ENCODE peak calls at places on chromosomes 11 and 22, in nine cellular contexts. One of them, this sample, is unnamed. For H3K27me3, the result is how much of the 10 kb centered on the place peaks cover.

GRCh38 chr11:131895865-131896264 is 525.5 kb downstream of the NTM start:
- DNase-seq in adrenal gland: no peak
- DNase-seq in HCT116: no peak
- DNase-seq in naive thymus-derived CD4-positive, alpha-beta T cell: no peak
- DNase-seq in fibroblast of lung: no peak
- DNase-seq in stomach: no peak
- DNase-seq in cardiac muscle cell: no peak
- DNase-seq in upper lobe of right lung: no peak
- DNase-seq in CD4-positive, alpha-beta T cell: no peak
- DNase-seq in this sample: no peak

GRCh38 chr11:65060913-65061408 is 2.6 kb upstream of the NAALADL1 start:
- DNase-seq in cardiac muscle cell: peak
- DNase-seq in HCT116: no peak
- DNase-seq in naive thymus-derived CD4-positive, alpha-beta T cell: no peak
- DNase-seq in upper lobe of right lung: no peak
- DNase-seq in adrenal gland: peak
- DNase-seq in fibroblast of lung: peak
- DNase-seq in stomach: no peak
- DNase-seq in CD4-positive, alpha-beta T cell: no peak
- DNase-seq in this sample: no peak

GRCh38 chr11:68396526-68396925 is 64.0 kb upstream of the PPP6R3 start:
- DNase-seq in HCT116: no peak
- DNase-seq in fibroblast of lung: no peak
- DNase-seq in cardiac muscle cell: no peak
- DNase-seq in adrenal gland: peak
- DNase-seq in upper lobe of right lung: no peak
- DNase-seq in CD4-positive, alpha-beta T cell: no peak
- DNase-seq in stomach: no peak
- DNase-seq in naive thymus-derived CD4-positive, alpha-beta T cell: no peak
- DNase-seq in this sample: no peak

GRCh38 chr11:108364159-108364558 is 103.2 kb downstream of the C11orf65 start:
- DNase-seq in fibroblast of lung: peak
- DNase-seq in HCT116: no peak
- DNase-seq in cardiac muscle cell: no peak
- DNase-seq in adrenal gland: no peak
- DNase-seq in upper lobe of right lung: no peak
- DNase-seq in CD4-positive, alpha-beta T cell: no peak
- DNase-seq in naive thymus-derived CD4-positive, alpha-beta T cell: no peak
- DNase-seq in stomach: no peak
- DNase-seq in this sample: no peak

GRCh38 chr11:118343981-118344521 is at the start of gene CD3G:
- DNase-seq in fibroblast of lung: no peak
- DNase-seq in stomach: peak
- DNase-seq in cardiac muscle cell: no peak
- DNase-seq in CD4-positive, alpha-beta T cell: peak
- DNase-seq in HCT116: no peak
- DNase-seq in naive thymus-derived CD4-positive, alpha-beta T cell: peak
- DNase-seq in upper lobe of right lung: no peak
- DNase-seq in adrenal gland: no peak
- DNase-seq in this sample: no peak

GRCh38 chr11:2393111-2393868 is 7.3 kb upstream of the TSSC4 start:
- DNase-seq in adrenal gland: no peak
- DNase-seq in stomach: no peak
- DNase-seq in fibroblast of lung: no peak
- DNase-seq in cardiac muscle cell: no peak
- DNase-seq in naive thymus-derived CD4-positive, alpha-beta T cell: no peak
- DNase-seq in HCT116: no peak
- DNase-seq in upper lobe of right lung: no peak
- DNase-seq in CD4-positive, alpha-beta T cell: no peak
- DNase-seq in this sample: no peak

GRCh38 chr11:125387991-125388390 is 108.1 kb downstream of the FEZ1 start:
- DNase-seq in stomach: no peak
- DNase-seq in CD4-positive, alpha-beta T cell: no peak
- DNase-seq in adrenal gland: no peak
- DNase-seq in fibroblast of lung: no peak
- DNase-seq in cardiac muscle cell: no peak
- DNase-seq in naive thymus-derived CD4-positive, alpha-beta T cell: no peak
- DNase-seq in upper lobe of right lung: no peak
- DNase-seq in HCT116: no peak
- DNase-seq in this sample: no peak

GRCh38 chr11:86571273-86571948 is 101.0 kb downstream of the ME3 start:
- DNase-seq in CD4-positive, alpha-beta T cell: no peak
- DNase-seq in upper lobe of right lung: no peak
- DNase-seq in HCT116: peak
- DNase-seq in cardiac muscle cell: peak
- DNase-seq in adrenal gland: no peak
- DNase-seq in fibroblast of lung: no peak
- DNase-seq in stomach: no peak
- DNase-seq in naive thymus-derived CD4-positive, alpha-beta T cell: no peak
- DNase-seq in this sample: no peak

GRCh38 chr11:46690702-46691101 is 9.7 kb downstream of the ARHGAP1 start:
- DNase-seq in adrenal gland: no peak
- DNase-seq in CD4-positive, alpha-beta T cell: no peak
- DNase-seq in naive thymus-derived CD4-positive, alpha-beta T cell: no peak
- DNase-seq in stomach: no peak
- DNase-seq in HCT116: no peak
- DNase-seq in cardiac muscle cell: no peak
- DNase-seq in fibroblast of lung: no peak
- DNase-seq in upper lobe of right lung: no peak
- DNase-seq in this sample: no peak

GRCh38 chr11:33543823-33544222 is 156.8 kb downstream of the C11orf91 start:
- DNase-seq in stomach: no peak
- DNase-seq in HCT116: no peak
- DNase-seq in upper lobe of right lung: no peak
- DNase-seq in cardiac muscle cell: no peak
- DNase-seq in adrenal gland: no peak
- DNase-seq in fibroblast of lung: no peak
- DNase-seq in naive thymus-derived CD4-positive, alpha-beta T cell: no peak
- DNase-seq in CD4-positive, alpha-beta T cell: no peak
- DNase-seq in this sample: no peak

GRCh38 chr11:76744186-76745058 is 38.7 kb upstream of the TSKU start:
- DNase-seq in HCT116: no peak
- DNase-seq in cardiac muscle cell: no peak
- DNase-seq in fibroblast of lung: no peak
- DNase-seq in stomach: no peak
- DNase-seq in CD4-positive, alpha-beta T cell: no peak
- DNase-seq in adrenal gland: peak
- DNase-seq in naive thymus-derived CD4-positive, alpha-beta T cell: no peak
- DNase-seq in upper lobe of right lung: peak
- DNase-seq in this sample: no peak

GRCh38 chr11:72758304-72758689 is 6.1 kb upstream of the ARAP1 start:
- DNase-seq in fibroblast of lung: peak
- DNase-seq in upper lobe of right lung: no peak
- DNase-seq in adrenal gland: no peak
- DNase-seq in naive thymus-derived CD4-positive, alpha-beta T cell: no peak
- DNase-seq in HCT116: no peak
- DNase-seq in CD4-positive, alpha-beta T cell: no peak
- DNase-seq in cardiac muscle cell: no peak
- DNase-seq in stomach: no peak
- DNase-seq in this sample: no peak

GRCh38 chr22:30235687-30236170 is 10.8 kb downstream of the LIF start:
- DNase-seq in CD4-positive, alpha-beta T cell: no peak
- DNase-seq in adrenal gland: peak
- DNase-seq in HCT116: no peak
- DNase-seq in fibroblast of lung: peak
- DNase-seq in cardiac muscle cell: no peak
- DNase-seq in stomach: no peak
- DNase-seq in naive thymus-derived CD4-positive, alpha-beta T cell: no peak
- DNase-seq in upper lobe of right lung: no peak
- DNase-seq in this sample: no peak

GRCh38 chr11:5621580-5621979 is 3.2 kb upstream of the TRIM34 start:
- DNase-seq in cardiac muscle cell: no peak
- DNase-seq in CD4-positive, alpha-beta T cell: no peak
- DNase-seq in HCT116: no peak
- DNase-seq in naive thymus-derived CD4-positive, alpha-beta T cell: no peak
- DNase-seq in adrenal gland: no peak
- DNase-seq in upper lobe of right lung: no peak
- DNase-seq in stomach: no peak
- DNase-seq in fibroblast of lung: no peak
- DNase-seq in this sample: no peak

GRCh38 chr11:3157381-3158130 is 7.6 kb downstream of the OSBPL5 start:
- DNase-seq in upper lobe of right lung: peak
- DNase-seq in adrenal gland: no peak
- DNase-seq in CD4-positive, alpha-beta T cell: no peak
- DNase-seq in cardiac muscle cell: no peak
- DNase-seq in stomach: no peak
- DNase-seq in naive thymus-derived CD4-positive, alpha-beta T cell: no peak
- DNase-seq in fibroblast of lung: peak
- DNase-seq in HCT116: no peak
- DNase-seq in this sample: no peak

DNA sequence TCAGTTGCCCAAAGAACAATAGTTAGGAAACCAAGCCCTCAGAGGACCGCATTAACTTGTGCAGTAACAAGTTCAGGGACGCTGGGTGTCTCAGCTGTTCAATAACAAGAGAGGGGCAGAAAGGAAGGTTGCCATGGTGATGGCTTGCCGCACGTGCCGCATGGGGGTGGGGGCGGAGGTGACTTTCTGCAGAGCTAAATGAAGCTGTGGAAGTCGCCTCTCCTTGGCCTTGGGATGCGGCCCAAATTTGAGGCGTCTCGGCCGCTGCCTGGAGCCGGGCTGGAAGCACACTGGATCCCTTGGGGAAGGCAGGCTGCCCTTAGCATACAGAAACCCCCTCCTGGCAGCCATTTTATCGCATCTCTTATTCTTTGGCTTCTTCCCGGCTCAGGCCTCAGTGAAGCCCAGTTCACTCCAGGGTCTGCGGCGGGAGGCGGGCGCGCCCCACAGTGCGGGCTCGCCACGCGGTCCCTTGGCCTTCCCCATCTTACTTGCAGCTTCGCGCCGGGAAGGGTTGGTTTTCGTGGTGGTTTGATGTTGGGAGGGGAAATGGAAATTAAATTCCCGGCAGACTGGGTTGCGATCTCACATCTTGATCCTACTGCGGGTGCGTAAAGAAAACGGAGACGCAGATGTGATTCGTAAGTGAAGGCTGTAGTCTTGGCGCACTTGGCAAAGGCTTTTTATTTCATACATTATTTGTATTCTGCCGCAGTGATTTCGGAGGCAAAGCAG is 94.3 kb downstream of the SLC17A6 start:
- DNase-seq in fibroblast of lung: peak
- DNase-seq in CD4-positive, alpha-beta T cell: no peak
- DNase-seq in upper lobe of right lung: no peak
- DNase-seq in naive thymus-derived CD4-positive, alpha-beta T cell: no peak
- DNase-seq in cardiac muscle cell: no peak
- DNase-seq in HCT116: no peak
- DNase-seq in stomach: no peak
- DNase-seq in adrenal gland: peak
- DNase-seq in this sample: no peak
- H3K27ac ChIP-seq in fibroblast of lung: peak
- H3K27ac ChIP-seq in CD4-positive, alpha-beta T cell: no peak
- H3K27ac ChIP-seq in upper lobe of right lung: no peak
- H3K27ac ChIP-seq in naive thymus-derived CD4-positive, alpha-beta T cell: no peak
- H3K27ac ChIP-seq in cardiac muscle cell: no peak
- H3K27ac ChIP-seq in HCT116: no peak
- H3K27ac ChIP-seq in stomach: no peak
- H3K27ac ChIP-seq in adrenal gland: no peak
- H3K27ac ChIP-seq in this sample: peak

DNA sequence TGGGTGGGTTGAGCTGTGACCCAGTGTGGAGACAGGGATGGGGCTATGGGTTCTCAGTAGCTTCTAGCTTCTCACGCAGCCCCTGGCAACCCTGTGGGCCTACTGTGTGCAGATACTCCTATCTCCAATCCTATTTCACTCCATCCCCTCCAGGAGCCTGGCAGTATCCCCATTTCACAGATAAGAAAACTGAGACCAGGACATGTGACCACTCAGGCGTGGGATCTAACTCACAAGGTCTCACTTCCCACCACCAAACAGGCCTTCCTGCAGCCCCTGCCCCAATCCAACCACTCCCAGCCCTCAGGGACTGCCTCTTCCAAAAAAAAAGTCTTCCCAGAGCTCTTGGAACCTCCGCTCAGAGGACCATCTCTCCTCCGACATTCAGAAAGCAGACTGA is 15.6 kb downstream of the ELFN2 start:
- DNase-seq in cardiac muscle cell: no peak
- DNase-seq in HCT116: no peak
- DNase-seq in CD4-positive, alpha-beta T cell: no peak
- DNase-seq in upper lobe of right lung: no peak
- DNase-seq in fibroblast of lung: no peak
- DNase-seq in stomach: no peak
- DNase-seq in adrenal gland: no peak
- DNase-seq in naive thymus-derived CD4-positive, alpha-beta T cell: no peak
- DNase-seq in this sample: no peak
- H3K27me3 ChIP-seq in cardiac muscle cell: under half
- H3K27me3 ChIP-seq in HCT116: under half
- H3K27me3 ChIP-seq in CD4-positive, alpha-beta T cell: under half
- H3K27me3 ChIP-seq in upper lobe of right lung: under half
- H3K27me3 ChIP-seq in fibroblast of lung: under half
- H3K27me3 ChIP-seq in stomach: under half
- H3K27me3 ChIP-seq in adrenal gland: under half
- H3K27me3 ChIP-seq in naive thymus-derived CD4-positive, alpha-beta T cell: under half
- H3K27me3 ChIP-seq in this sample: under half

DNA sequence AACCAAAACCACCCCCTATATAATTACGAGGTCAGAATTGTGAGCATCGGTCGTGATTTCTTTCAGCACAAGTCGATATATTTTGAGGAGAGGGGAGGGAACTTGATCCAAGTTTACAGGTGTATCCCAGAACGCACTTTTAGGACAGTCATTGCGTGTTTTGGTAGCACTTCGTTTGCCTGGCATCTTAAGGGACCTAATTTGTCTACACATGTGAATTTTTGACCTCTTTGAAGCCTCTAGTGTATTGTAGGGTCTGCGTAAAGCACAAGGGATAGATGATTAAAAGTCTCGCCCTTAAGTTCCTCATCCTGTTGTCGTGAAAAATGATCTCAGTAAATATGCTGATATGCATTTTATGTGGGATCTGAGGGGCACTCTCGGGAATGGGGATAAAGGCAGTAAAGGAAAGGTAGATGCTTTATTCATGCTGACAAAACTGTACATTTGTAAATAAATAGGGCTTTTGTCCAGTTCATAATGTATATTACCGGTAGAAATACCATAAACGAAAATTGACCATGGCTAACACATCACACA is 631 bp upstream of the CCDC34 start:
- DNase-seq in adrenal gland: no peak
- DNase-seq in CD4-positive, alpha-beta T cell: no peak
- DNase-seq in fibroblast of lung: no peak
- DNase-seq in cardiac muscle cell: no peak
- DNase-seq in naive thymus-derived CD4-positive, alpha-beta T cell: no peak
- DNase-seq in HCT116: no peak
- DNase-seq in upper lobe of right lung: no peak
- DNase-seq in stomach: no peak
- DNase-seq in this sample: no peak
- H3K27ac ChIP-seq in adrenal gland: no peak
- H3K27ac ChIP-seq in CD4-positive, alpha-beta T cell: no peak
- H3K27ac ChIP-seq in fibroblast of lung: peak
- H3K27ac ChIP-seq in cardiac muscle cell: peak
- H3K27ac ChIP-seq in naive thymus-derived CD4-positive, alpha-beta T cell: peak
- H3K27ac ChIP-seq in HCT116: peak
- H3K27ac ChIP-seq in upper lobe of right lung: peak
- H3K27ac ChIP-seq in stomach: peak
- H3K27ac ChIP-seq in this sample: peak

DNA sequence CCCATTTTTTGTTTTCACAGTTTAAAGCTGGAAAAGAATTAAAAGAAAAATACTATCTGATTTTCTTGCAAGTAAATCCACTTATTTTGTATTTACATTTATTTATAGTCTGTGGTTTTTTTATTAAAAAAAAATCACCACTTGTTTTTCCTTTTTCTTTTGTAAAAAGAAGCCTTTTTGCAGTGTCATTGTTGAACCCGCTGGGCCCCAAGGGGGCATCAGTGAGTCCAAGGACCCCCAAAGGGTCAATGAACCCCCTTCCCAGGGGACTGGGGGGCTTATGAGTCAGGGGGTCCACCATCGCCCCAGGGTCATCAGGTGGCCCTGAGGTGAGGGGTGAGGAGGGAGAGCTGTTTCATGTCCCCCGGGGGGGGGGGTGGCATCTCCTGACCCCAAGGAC is 34.0 kb upstream of the EIF3D start:
- DNase-seq in adrenal gland: no peak
- DNase-seq in cardiac muscle cell: no peak
- DNase-seq in fibroblast of lung: no peak
- DNase-seq in CD4-positive, alpha-beta T cell: no peak
- DNase-seq in upper lobe of right lung: no peak
- DNase-seq in naive thymus-derived CD4-positive, alpha-beta T cell: no peak
- DNase-seq in HCT116: no peak
- DNase-seq in stomach: no peak
- DNase-seq in this sample: no peak
- H3K27me3 ChIP-seq in adrenal gland: under half
- H3K27me3 ChIP-seq in cardiac muscle cell: under half
- H3K27me3 ChIP-seq in fibroblast of lung: under half
- H3K27me3 ChIP-seq in CD4-positive, alpha-beta T cell: under half
- H3K27me3 ChIP-seq in upper lobe of right lung: under half
- H3K27me3 ChIP-seq in naive thymus-derived CD4-positive, alpha-beta T cell: under half
- H3K27me3 ChIP-seq in HCT116: under half
- H3K27me3 ChIP-seq in stomach: under half
- H3K27me3 ChIP-seq in this sample: under half